ENCODE peak calls at places on chromosomes 3 and 15, in six cellular contexts. X is fibroblast of lung, M is tibial artery, W is psoas muscle, D is ovary, E is brain microvascular endothelial cell. G is an unnamed sample.

GRCh38 chr3:125202197-125202596 is 10.4 kb downstream of the SLC12A8 start:
- DNase-seq in M (no peak), D (no peak), X (no peak), E (no peak), W (no peak), G (no peak)

GRCh38 chr3:13073042-13073906 is at the start of gene IQSEC1:
- DNase-seq in W (peak), X (peak), D (peak), E (no peak), M (peak), G (no peak)

GRCh38 chr3:71069797-71070196 is 513.7 kb downstream of the FOXP1 start:
- DNase-seq in X (no peak), M (peak), E (peak), D (peak), W (peak), G (peak)

GRCh38 chr3:119781330-119782198 is at the start of gene NR1I2:
- DNase-seq in D (no peak), M (no peak), W (no peak), E (no peak), X (no peak), G (no peak)

GRCh38 chr15:50997371-50998051 is 89.0 kb downstream of the AP4E1 start:
- DNase-seq in W (no peak), D (no peak), M (no peak), E (no peak), X (no peak), G (no peak)

GRCh38 chr3:119579366-119580147 is at the start of gene ADPRH:
- DNase-seq in M (peak), X (peak), D (peak), W (peak), E (peak), G (peak)

GRCh38 chr15:77466521-77466920 is 45.8 kb downstream of the HMG20A start:
- DNase-seq in W (no peak), X (no peak), M (no peak), E (no peak), D (no peak), G (no peak)

GRCh38 chr3:29936054-29936453 is 655.2 kb downstream of the RBMS3 start:
- DNase-seq in X (no peak), E (no peak), W (no peak), M (no peak), D (no peak), G (no peak)

GRCh38 chr3:151011427-151011826 is 38.9 kb upstream of the CLRN1 start:
- DNase-seq in W (no peak), E (no peak), M (no peak), X (peak), D (no peak), G (no peak)

GRCh38 chr15:75650908-75651809 is 3.4 kb downstream of the SNX33 start:
- DNase-seq in E (no peak), M (peak), W (peak), X (peak), D (peak), G (no peak)

GRCh38 chr3:60456180-60456579 is 795.1 kb downstream of the FHIT start:
- DNase-seq in D (no peak), W (no peak), M (no peak), X (no peak), E (no peak), G (no peak)

GRCh38 chr15:25492315-25492714 is 53.5 kb upstream of the UBE3A start:
- DNase-seq in M (no peak), X (no peak), E (no peak), D (no peak), W (no peak), G (no peak)

GRCh38 chr3:105137911-105138310 is 228.8 kb upstream of the ALCAM start:
- DNase-seq in E (no peak), X (peak), W (no peak), D (no peak), M (no peak), G (no peak)

GRCh38 chr15:29089731-29090616 is 179.6 kb downstream of the NSMCE3 start:
- DNase-seq in M (no peak), E (no peak), D (no peak), W (no peak), X (peak), G (no peak)

GRCh38 chr3:32239638-32240550 is 1.4 kb downstream of the CMTM8 start:
- DNase-seq in D (no peak), W (no peak), E (no peak), M (no peak), X (no peak), G (no peak)

GRCh38 chr15:55106155-55106554 is 90.6 kb downstream of the RSL24D1 start:
- DNase-seq in E (peak), D (no peak), M (no peak), W (no peak), X (no peak), G (no peak)

GRCh38 chr3:55718475-55718874 is 231.4 kb upstream of the WNT5A start:
- DNase-seq in W (no peak), X (peak), M (no peak), D (peak), E (no peak), G (no peak)

GRCh38 chr15:67479781-67480180 is 41.1 kb upstream of the C15orf61 start:
- DNase-seq in E (no peak), D (no peak), M (no peak), X (no peak), W (no peak), G (no peak)

GRCh38 chr15:77097317-77097721 is 26.4 kb upstream of the TSPAN3 start:
- DNase-seq in D (no peak), X (no peak), W (no peak), M (no peak), E (no peak), G (no peak)

GRCh38 chr3:152436707-152437615 is 168.2 kb downstream of the MBNL1 start:
- DNase-seq in E (no peak), M (no peak), W (no peak), D (no peak), X (no peak), G (no peak)

GRCh38 chr3:122271246-122271898 is 53.7 kb upstream of the CSTA start:
- DNase-seq in D (no peak), X (no peak), E (no peak), M (no peak), W (no peak), G (no peak)

DNA sequence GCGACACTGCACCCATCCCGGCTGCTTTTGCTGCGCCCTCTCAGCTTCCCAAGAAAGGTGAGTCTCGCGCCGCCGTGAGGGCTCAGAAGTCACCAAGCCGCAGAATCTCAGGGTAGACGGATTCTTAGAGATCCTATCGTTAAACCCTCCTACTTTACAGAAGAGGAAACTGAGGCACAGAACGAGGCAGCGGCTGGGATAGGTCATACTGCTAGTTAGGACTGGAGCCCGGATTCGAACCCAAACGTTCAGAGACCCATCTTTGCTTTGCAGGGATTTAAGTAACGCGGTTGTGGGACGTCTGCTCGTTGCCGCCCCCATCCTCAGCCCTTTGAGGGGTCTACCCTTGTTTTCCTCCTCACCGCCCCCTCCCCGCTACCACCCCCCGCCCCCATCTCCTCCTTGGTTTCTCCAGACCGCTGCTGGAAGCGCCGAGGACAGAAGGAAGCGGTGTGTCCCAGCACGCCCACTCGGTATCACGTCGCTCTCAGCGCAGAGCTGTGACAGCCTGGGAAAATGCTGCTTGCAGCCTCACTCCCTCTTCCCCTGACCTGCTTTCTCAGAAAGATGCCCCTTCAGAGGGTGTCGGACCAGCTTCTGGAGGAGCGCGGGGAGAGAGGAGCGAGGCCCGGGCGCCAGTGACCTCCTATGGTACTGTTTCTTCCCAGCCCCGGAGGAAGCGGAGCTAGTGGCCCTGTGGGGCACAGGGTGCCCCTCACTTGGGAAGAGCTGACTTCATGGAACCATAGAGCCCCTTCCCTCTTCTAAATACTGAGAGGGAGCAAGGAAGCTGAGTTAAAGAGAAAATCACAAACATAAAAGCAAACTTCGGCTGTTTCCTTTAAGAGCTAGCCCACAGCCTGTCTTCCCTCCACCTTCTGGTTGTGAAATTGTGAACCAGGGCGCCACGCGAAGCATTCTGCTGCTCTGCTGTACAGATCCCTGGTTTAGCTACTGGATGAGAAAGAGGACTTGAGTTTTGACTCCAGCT is 573 bp downstream of the IL1RAP start:
- DNase-seq in M (peak), D (peak), X (peak), W (peak), E (peak), G (no peak)
- H3K27ac ChIP-seq in M (peak), D (peak), X (peak), W (peak), E (peak), G (peak)

GRCh38 chr3:53570709-53571108 is 76.3 kb downstream of the CACNA1D start:
- DNase-seq in E (no peak), W (no peak), M (no peak), X (peak), D (no peak), G (no peak)
- H3K4me3 ChIP-seq in E (no peak), W (no peak), M (no peak), X (no peak), D (no peak), G (no peak)

GRCh38 chr3:10550705-10551104 is 45.3 kb upstream of the ATP2B2 start:
- DNase-seq in E (no peak), D (no peak), X (peak), W (peak), M (no peak), G (peak)
- TF ChIP-seq CTCF in E (no peak), D (no peak), X (no peak), W (no peak), M (no peak), G (no peak)

GRCh38 chr3:184295771-184296170 is 3.3 kb upstream of the PSMD2 start:
- DNase-seq in W (no peak), X (no peak), E (no peak), M (no peak), D (no peak), G (no peak)

GRCh38 chr3:184298759-184299487 is at the start of gene PSMD2:
- DNase-seq in M (peak), E (peak), X (peak), D (peak), W (peak), G (peak)

GRCh38 chr3:184299488-184300376 is 691 bp downstream of the PSMD2 start:
- DNase-seq in E (peak), X (peak), W (no peak), D (no peak), M (no peak), G (no peak)

GRCh38 chr3:184296616-184297015 is 2.4 kb upstream of the PSMD2 start:
- DNase-seq in X (no peak), D (no peak), E (no peak), W (no peak), M (no peak), G (no peak)

DNA sequence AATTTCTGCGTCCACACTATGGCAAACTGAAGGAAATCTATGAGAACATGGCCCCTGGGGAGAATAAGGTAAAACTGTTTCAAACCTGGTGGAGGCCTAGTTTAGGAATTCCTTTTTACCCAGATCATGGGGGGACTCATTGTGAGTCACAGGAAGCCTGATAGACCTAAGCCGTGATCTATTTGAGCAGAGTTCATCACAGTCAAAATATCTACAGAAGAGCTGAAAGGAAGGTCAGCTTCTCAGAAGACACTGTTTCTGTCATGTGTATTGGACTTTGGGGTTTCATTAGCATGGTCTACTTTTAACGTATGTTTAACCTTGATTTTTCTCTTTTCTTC is 1.3 kb downstream of the PSMD2 start:
- DNase-seq in W (no peak), D (no peak), X (peak), E (peak), M (no peak), G (no peak)
- H3K27ac ChIP-seq in W (peak), D (no peak), X (peak), E (peak), M (no peak), G (no peak)

DNA sequence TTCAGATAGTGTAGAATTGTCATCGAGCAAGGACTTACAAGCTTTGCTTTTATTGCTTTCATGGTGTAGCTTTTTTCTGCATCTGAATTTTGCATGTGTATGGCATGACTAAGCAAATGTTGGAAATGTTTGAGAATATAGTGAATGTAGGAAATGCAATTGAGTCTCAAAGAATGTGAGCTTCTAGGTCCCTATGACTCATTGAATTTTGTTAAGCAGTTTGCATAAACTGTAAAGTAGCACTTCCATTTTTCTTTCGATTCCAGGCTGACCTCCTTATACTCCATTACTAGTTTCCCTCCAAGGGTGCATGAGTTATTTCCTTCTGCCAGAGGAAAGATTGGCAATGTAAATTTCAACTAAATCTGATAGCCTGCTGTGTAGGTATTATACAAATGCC is 619.2 kb downstream of the DIPK2A start:
- DNase-seq in X (peak), D (no peak), M (no peak), W (no peak), E (peak), G (no peak)
- H3K4me3 ChIP-seq in X (no peak), D (no peak), M (no peak), W (no peak), E (no peak), G (no peak)

GRCh38 chr3:80676869-80677268 is 909.1 kb upstream of the ROBO1 start:
- DNase-seq in X (peak), M (no peak), W (no peak), E (peak), D (no peak), G (no peak)
- TF ChIP-seq CTCF in X (peak), M (no peak), W (no peak), E (no peak), D (no peak), G (no peak)

GRCh38 chr3:5572168-5572567 is 384.7 kb downstream of the EDEM1 start:
- DNase-seq in E (no peak), M (no peak), X (no peak), D (no peak), W (no peak), G (no peak)
- H3K27ac ChIP-seq in E (no peak), M (no peak), X (no peak), D (no peak), W (no peak), G (no peak)

G was measured in coronary artery.